ENCODE peak calls at places on chromosome 14, in six cellular contexts. J is neural progenitor cell; H is CD8-positive, alpha-beta T cell; G is A549; Z is CD8-positive, alpha-beta memory T cell; X is NCI-H1436. S is an unnamed sample.

GRCh38 chr14:90495357-90496276 is 98.8 kb downstream of the CALM1 start:
- DNase-seq in Z (peak; percentile 26), J (peak; percentile 94), X (no peak), H (peak; percentile 24), G (peak; percentile 62), S (peak; percentile 81)

GRCh38 chr14:100486025-100486828 is 101.0 kb downstream of the BEGAIN start:
- DNase-seq in G (peak; percentile 35), H (peak; percentile 51), J (peak; percentile 93), Z (peak; percentile 38), X (peak; percentile 86), S (peak; percentile 85)

GRCh38 chr14:97027256-97027999 is 230.2 kb downstream of the VRK1 start:
- DNase-seq in G (no peak), H (no peak), J (peak; percentile 86), X (no peak), Z (no peak), S (peak; percentile 18)

GRCh38 chr14:23538785-23539184 is 12.8 kb downstream of the ZFHX2 start:
- DNase-seq in X (peak; percentile 74), G (no peak), J (peak; percentile 50), H (no peak), Z (no peak), S (peak; percentile 58)

GRCh38 chr14:21498540-21499526 is 12.3 kb downstream of the METTL3 start:
- DNase-seq in J (peak; percentile 85), G (peak; percentile 59), Z (peak; percentile 39), X (peak; percentile 73), H (no peak), S (no peak)

GRCh38 chr14:53140585-53140984 is 12.5 kb downstream of the DDHD1 start:
- DNase-seq in H (no peak), X (no peak), Z (no peak), G (no peak), J (no peak), S (no peak)

GRCh38 chr14:34843011-34843554 is 32.1 kb downstream of the BAZ1A start:
- DNase-seq in G (peak; percentile 55), H (no peak), X (no peak), J (no peak), Z (no peak), S (no peak)

GRCh38 chr14:26281280-26281998 is 316.4 kb downstream of the NOVA1 start:
- DNase-seq in G (peak; percentile 91), H (no peak), J (no peak), X (peak; percentile 25), Z (no peak), S (peak; percentile 21)

GRCh38 chr14:102223682-102224081 is 81.3 kb downstream of the MOK start:
- DNase-seq in J (no peak), X (no peak), H (no peak), G (no peak), Z (no peak), S (no peak)

GRCh38 chr14:61385002-61385685 is 63.8 kb downstream of the PRKCH start:
- DNase-seq in H (peak; percentile 46), G (no peak), Z (peak; percentile 82), J (no peak), X (no peak), S (no peak)

GRCh38 chr14:61577506-61577931 is 117.8 kb upstream of the HIF1A start:
- DNase-seq in G (no peak), J (no peak), Z (no peak), X (no peak), H (no peak), S (no peak)

GRCh38 chr14:89340782-89341181 is 76.3 kb downstream of the FOXN3 start:
- DNase-seq in X (no peak), Z (no peak), J (no peak), G (no peak), H (no peak), S (no peak)

GRCh38 chr14:103630364-103631108 is 1.5 kb downstream of the KLC1 start:
- DNase-seq in Z (no peak), H (no peak), G (no peak), J (no peak), X (no peak), S (no peak)

GRCh38 chr14:95870772-95871171 is 5.9 kb upstream of the TUNAR start:
- DNase-seq in J (no peak), G (no peak), H (no peak), X (no peak), Z (no peak), S (no peak)

GRCh38 chr14:78164226-78164853 is 5.8 kb upstream of the NRXN3 start:
- DNase-seq in X (peak; percentile 50), H (no peak), Z (no peak), G (peak; percentile 48), J (peak; percentile 75), S (peak; percentile 73)

GRCh38 chr14:81269100-81269978 is 48.6 kb upstream of the GTF2A1 start:
- DNase-seq in Z (peak; percentile 21), H (no peak), G (peak; percentile 68), J (peak; percentile 65), X (peak; percentile 50), S (peak; percentile 69)

GRCh38 chr14:94936411-94936892 is 166.5 kb upstream of the GSC start:
- DNase-seq in J (peak; percentile 15), X (peak; percentile 74), G (no peak), H (no peak), Z (no peak), S (no peak)

GRCh38 chr14:23951590-23952143 is 1.9 kb upstream of the DHRS4 start:
- DNase-seq in J (peak; percentile 38), Z (no peak), X (no peak), H (no peak), G (no peak), S (peak; percentile 23)

GRCh38 chr14:22213110-22213509 is 375.9 kb downstream of the DAD1 start:
- DNase-seq in Z (no peak), H (no peak), G (no peak), X (no peak), J (no peak), S (no peak)

GRCh38 chr14:55571125-55571889 is 8.7 kb upstream of the KTN1 start:
- DNase-seq in Z (no peak), J (no peak), X (no peak), H (no peak), G (no peak), S (no peak)